ENCODE peak calls at places on chromosomes 1 and 21, in six cellular contexts. U, G, P, M, X and B are unnamed samples.
A peak's percentile ranks its signal among the peaks of the same experiment; 100 is the strongest.

GRCh38 chr1:192794768-192795035 is 14.1 kb upstream of the RGS2 start:
- DNase-seq in U (no peak), G (no peak), P (no peak), M (no peak), X (no peak), B (no peak)

GRCh38 chr1:88302843-88303486 is 381.1 kb upstream of the PKN2 start:
- DNase-seq in U (peak; percentile 9), G (peak; percentile 17), P (peak; percentile 24), M (peak; percentile 1), X (peak; percentile 42), B (no peak)

GRCh38 chr1:211126622-211127021 is 7.3 kb downstream of the KCNH1 start:
- DNase-seq in U (no peak), G (no peak), P (no peak), M (peak; percentile 43), X (peak; percentile 10), B (no peak)

GRCh38 chr1:17912491-17912890 is 157.4 kb downstream of the ACTL8 start:
- DNase-seq in U (no peak), G (no peak), P (no peak), M (no peak), X (no peak), B (no peak)

GRCh38 chr1:6116137-6116536 is 64.0 kb downstream of the CHD5 start:
- DNase-seq in U (no peak), G (no peak), P (no peak), M (peak; percentile 72), X (peak; percentile 3), B (no peak)

GRCh38 chr1:119582801-119583200 is 65.3 kb downstream of the ZNF697 start:
- DNase-seq in U (peak; percentile 45), G (peak; percentile 16), P (peak; percentile 13), M (peak; percentile 65), X (peak; percentile 48), B (peak; percentile 14)

GRCh38 chr1:209652873-209653401 is 712 bp upstream of the LAMB3 start:
- DNase-seq in U (peak; percentile 49), G (peak; percentile 94), P (no peak), M (no peak), X (peak; percentile 79), B (no peak)

GRCh38 chr21:38938343-38938742 is 132.6 kb downstream of the ETS2 start:
- DNase-seq in U (peak; percentile 8), G (peak; percentile 33), P (no peak), M (peak; percentile 56), X (no peak), B (no peak)

GRCh38 chr21:42794551-42794950 is 84.8 kb downstream of the WDR4 start:
- DNase-seq in U (no peak), G (no peak), P (no peak), M (no peak), X (no peak), B (no peak)

GRCh38 chr1:190754769-190755168 is 277.1 kb upstream of the BRINP3 start:
- DNase-seq in U (no peak), G (no peak), P (peak; percentile 13), M (no peak), X (peak; percentile 55), B (no peak)

GRCh38 chr1:234186037-234186688 is 187.1 kb upstream of the COA6 start:
- DNase-seq in U (peak; percentile 48), G (no peak), P (no peak), M (no peak), X (peak; percentile 98), B (no peak)

GRCh38 chr1:36126797-36127500 is 1.9 kb upstream of the COL8A2 start:
- DNase-seq in U (no peak), G (no peak), P (no peak), M (no peak), X (no peak), B (no peak)

GRCh38 chr1:163410073-163410522 is 88.3 kb downstream of the NUF2 start:
- DNase-seq in U (peak; percentile 65), G (peak; percentile 78), P (peak; percentile 2), M (peak; percentile 47), X (peak; percentile 39), B (peak; percentile 49)

GRCh38 chr1:243924188-243924587 is 74.1 kb upstream of the AKT3 start:
- DNase-seq in U (no peak), G (no peak), P (no peak), M (peak; percentile 83), X (peak; percentile 70), B (no peak)

GRCh38 chr21:23152130-23152529 is 2153.9 kb downstream of the NCAM2 start:
- DNase-seq in U (no peak), G (no peak), P (no peak), M (no peak), X (no peak), B (no peak)

GRCh38 chr1:59214764-59215208 is 82.1 kb upstream of the FGGY start:
- DNase-seq in U (no peak), G (no peak), P (peak; percentile 50), M (no peak), X (peak; percentile 48), B (no peak)

GRCh38 chr1:55893155-55893554 is 678.0 kb upstream of the USP24 start:
- DNase-seq in U (peak; percentile 52), G (peak; percentile 71), P (no peak), M (peak; percentile 60), X (peak; percentile 68), B (peak; percentile 12)

GRCh38 chr1:247447162-247447909 is 10.6 kb downstream of the OR2B11 start:
- DNase-seq in U (no peak), G (no peak), P (no peak), M (no peak), X (no peak), B (no peak)

GRCh38 chr1:57325117-57325516 is 98.7 kb downstream of the DAB1 start:
- DNase-seq in U (no peak), G (no peak), P (no peak), M (no peak), X (no peak), B (no peak)
- TF ChIP-seq CTCF in U (no peak), G (no peak), P (no peak), M (no peak), X (no peak), B (no peak)

GRCh38 chr1:95778217-95778616 is 544.2 kb downstream of the RWDD3 start:
- DNase-seq in U (peak; percentile 29), G (no peak), P (no peak), M (no peak), X (no peak), B (no peak)
- TF ChIP-seq CTCF in U (no peak), G (no peak), P (no peak), M (no peak), X (no peak), B (no peak)

DNA sequence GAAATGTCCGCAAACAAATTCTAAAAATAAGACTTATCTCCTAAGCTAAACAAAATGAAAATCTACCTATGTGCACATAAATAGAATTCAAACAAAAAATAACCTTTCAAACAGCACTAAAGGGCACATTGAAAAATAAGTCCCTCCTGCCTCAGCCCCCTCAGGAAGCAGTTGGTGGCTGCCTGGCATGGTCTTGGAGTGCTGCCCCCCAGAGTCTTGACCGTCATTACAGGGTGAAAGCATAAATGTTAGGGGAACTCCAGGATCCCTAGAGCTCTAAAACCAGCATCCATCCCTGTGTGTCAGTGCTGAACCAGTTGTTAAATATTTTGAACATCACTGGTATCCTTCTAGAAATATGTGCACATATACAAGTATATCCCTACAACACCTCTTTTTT is 6.5 kb upstream of the NPL start:
- DNase-seq in U (peak; percentile 41), G (no peak), P (no peak), M (no peak), X (no peak), B (no peak)
- TF ChIP-seq CTCF in U (peak; percentile 24), G (no peak), P (peak; percentile 8), M (no peak), X (peak; percentile 2), B (peak; percentile 37)

GRCh38 chr1:84386716-84387479 is 11.4 kb upstream of the DNASE2B start:
- DNase-seq in U (peak; percentile 17), G (no peak), P (no peak), M (peak; percentile 37), X (peak; percentile 39), B (no peak)

GRCh38 chr1:84390231-84390630 is 8.1 kb upstream of the DNASE2B start:
- DNase-seq in U (no peak), G (no peak), P (no peak), M (no peak), X (no peak), B (no peak)

GRCh38 chr1:84385347-84385746 is 12.9 kb upstream of the DNASE2B start:
- DNase-seq in U (no peak), G (no peak), P (no peak), M (no peak), X (no peak), B (no peak)

GRCh38 chr1:84382127-84382526 is 16.2 kb upstream of the DNASE2B start:
- DNase-seq in U (no peak), G (no peak), P (no peak), M (no peak), X (no peak), B (no peak)

DNA sequence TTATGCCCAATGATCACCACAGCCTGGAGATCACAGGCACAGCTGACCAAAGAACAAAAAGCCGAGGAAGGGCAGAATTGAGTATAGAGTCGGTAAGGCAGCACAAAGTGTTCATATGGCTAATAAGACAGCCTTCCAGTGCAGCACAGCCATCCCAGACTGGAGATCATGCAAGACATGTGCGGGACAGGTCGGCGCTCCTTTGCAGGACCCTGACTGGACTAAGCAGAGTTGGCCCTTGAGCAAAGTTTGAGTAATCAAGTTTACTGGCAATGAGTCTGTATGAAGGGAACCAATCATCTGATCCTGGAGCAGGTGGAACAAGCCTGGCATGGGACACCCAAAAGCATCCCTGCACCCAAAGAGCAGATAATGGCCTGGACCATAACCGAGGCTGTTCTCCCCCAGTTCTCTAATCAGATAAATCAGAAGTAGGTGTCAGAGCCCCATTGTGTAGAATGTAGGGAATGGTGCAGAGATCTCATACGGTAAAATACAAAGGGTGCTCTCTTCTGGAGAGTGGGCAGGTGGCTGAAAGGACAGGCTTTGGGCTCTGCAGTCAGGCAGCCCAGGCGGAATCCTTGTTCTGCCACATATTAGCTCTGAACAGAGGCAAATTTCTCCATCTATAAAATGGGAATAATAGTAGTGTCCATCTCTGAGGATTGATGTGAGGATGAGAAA is 10.7 kb upstream of the DNASE2B start:
- DNase-seq in U (peak; percentile 5), G (no peak), P (no peak), M (no peak), X (no peak), B (no peak)
- TF ChIP-seq CTCF in U (no peak), G (no peak), P (peak; percentile 37), M (peak; percentile 35), X (peak; percentile 12), B (no peak)